ENCODE peak calls at places on chromosomes 6 and 20, in eight cellular contexts. J is tibial artery, D is foreskin fibroblast, I is hippocampal formation, R is WERI-Rb-1, O is GM20000, B is DMS 273 treated with DMSO at 0.1 percent for 48 hours, Y is ureter. E is an unnamed sample.

GRCh38 chr6:11042750-11043551 is 1.2 kb downstream of the ELOVL2 start:
- DNase-seq in J (no peak), D (peak; percentile 21), I (no peak), R (peak; percentile 89), O (peak; percentile 37), B (no peak), Y (no peak), E (no peak)

GRCh38 chr6:103783344-103783743 is 1076.4 kb downstream of the HACE1 start:
- DNase-seq in J (no peak), D (no peak), I (no peak), R (no peak), O (no peak), B (no peak), Y (no peak), E (no peak)

GRCh38 chr6:53066059-53066406 is 829 bp downstream of the FBXO9 start:
- DNase-seq in J (peak; percentile 72), D (no peak), I (no peak), R (peak; percentile 69), O (peak; percentile 22), B (no peak), Y (peak; percentile 58), E (peak; percentile 47)

GRCh38 chr6:135680964-135681913 is 170.3 kb upstream of the PDE7B start:
- DNase-seq in J (no peak), D (no peak), I (no peak), R (no peak), O (no peak), B (no peak), Y (no peak), E (no peak)

GRCh38 chr6:126064257-126064993 is 78.1 kb downstream of the TRMT11 start:
- DNase-seq in J (no peak), D (no peak), I (no peak), R (no peak), O (no peak), B (no peak), Y (no peak), E (no peak)

GRCh38 chr20:40046703-40047102 is 642.3 kb downstream of the MAFB start:
- DNase-seq in J (no peak), D (no peak), I (no peak), R (no peak), O (no peak), B (no peak), Y (no peak), E (no peak)

GRCh38 chr6:56368484-56368883 is 121.1 kb upstream of the COL21A1 start:
- DNase-seq in J (no peak), D (no peak), I (no peak), R (no peak), O (no peak), B (no peak), Y (no peak), E (no peak)

GRCh38 chr20:50992733-50993457 is 30.0 kb downstream of the KCNG1 start:
- DNase-seq in J (no peak), D (no peak), I (no peak), R (peak; percentile 33), O (peak; percentile 68), B (peak; percentile 7), Y (no peak), E (peak; percentile 75)

GRCh38 chr6:22880686-22881433 is 311.5 kb downstream of the HDGFL1 start:
- DNase-seq in J (no peak), D (peak; percentile 91), I (no peak), R (no peak), O (no peak), B (no peak), Y (no peak), E (peak; percentile 74)

GRCh38 chr6:72267470-72267869 is 354.4 kb upstream of the KCNQ5 start:
- DNase-seq in J (no peak), D (no peak), I (no peak), R (no peak), O (no peak), B (no peak), Y (no peak), E (no peak)

GRCh38 chr6:84764332-84765049 is at the start of gene TBX18:
- DNase-seq in J (peak; percentile 99), D (peak; percentile 100), I (no peak), R (peak; percentile 98), O (no peak), B (no peak), Y (peak; percentile 96), E (peak; percentile 93)

GRCh38 chr20:6126846-6127245 is 4.0 kb upstream of the FERMT1 start:
- DNase-seq in J (no peak), D (no peak), I (no peak), R (no peak), O (no peak), B (no peak), Y (no peak), E (no peak)

GRCh38 chr20:62635232-62635631 is 7.1 kb upstream of the SLCO4A1 start:
- DNase-seq in J (no peak), D (no peak), I (no peak), R (no peak), O (no peak), B (no peak), Y (no peak), E (no peak)

GRCh38 chr6:167996424-167997199 is 859 bp upstream of the KIF25 start:
- DNase-seq in J (peak; percentile 56), D (no peak), I (no peak), R (no peak), O (no peak), B (no peak), Y (no peak), E (no peak)

GRCh38 chr6:109869398-109870165 is 108.5 kb upstream of the GPR6 start:
- DNase-seq in J (no peak), D (no peak), I (peak; percentile 86), R (no peak), O (no peak), B (no peak), Y (no peak), E (no peak)

GRCh38 chr6:163637524-163637923 is 223.0 kb downstream of the QKI start:
- DNase-seq in J (no peak), D (no peak), I (no peak), R (no peak), O (peak; percentile 67), B (no peak), Y (no peak), E (no peak)

GRCh38 chr6:78397537-78397936 is 469.8 kb upstream of the IRAK1BP1 start:
- DNase-seq in J (no peak), D (peak; percentile 5), I (no peak), R (no peak), O (no peak), B (no peak), Y (no peak), E (no peak)

GRCh38 chr20:43666376-43667328 is at the start of gene MYBL2:
- DNase-seq in J (no peak), D (peak; percentile 39), I (no peak), R (peak; percentile 72), O (peak; percentile 95), B (peak; percentile 14), Y (no peak), E (peak; percentile 63)

GRCh38 chr20:47789081-47789998 is 4.1 kb upstream of the SULF2 start:
- DNase-seq in J (no peak), D (no peak), I (no peak), R (no peak), O (no peak), B (no peak), Y (no peak), E (no peak)

GRCh38 chr6:52063584-52064400 is 23.6 kb downstream of the PKHD1 start:
- DNase-seq in J (no peak), D (no peak), I (no peak), R (peak; percentile 84), O (peak; percentile 63), B (no peak), Y (peak; percentile 62), E (peak; percentile 4)

GRCh38 chr6:170020041-170020583 is 268.7 kb downstream of the ERMARD start:
- DNase-seq in J (no peak), D (no peak), I (no peak), R (no peak), O (no peak), B (no peak), Y (no peak), E (no peak)

GRCh38 chr6:134177753-134178229 is 125.4 kb upstream of the SLC2A12 start:
- DNase-seq in J (no peak), D (peak; percentile 84), I (peak; percentile 47), R (no peak), O (no peak), B (no peak), Y (no peak), E (no peak)

GRCh38 chr6:128655978-128656498 is 135.6 kb upstream of the PTPRK start:
- DNase-seq in J (no peak), D (peak; percentile 80), I (no peak), R (no peak), O (peak; percentile 14), B (no peak), Y (no peak), E (peak; percentile 19)

GRCh38 chr6:21128601-21129000 is 464.9 kb upstream of the SOX4 start:
- DNase-seq in J (no peak), D (no peak), I (no peak), R (no peak), O (no peak), B (no peak), Y (no peak), E (no peak)

GRCh38 chr6:10558575-10558974 is 37.4 kb downstream of the GCNT2 start:
- DNase-seq in J (no peak), D (no peak), I (no peak), R (no peak), O (no peak), B (no peak), Y (no peak), E (no peak)

GRCh38 chr6:72624557-72625160 is 2.8 kb downstream of the KCNQ5 start:
- DNase-seq in J (no peak), D (no peak), I (peak; percentile 31), R (no peak), O (peak; percentile 26), B (peak; percentile 34), Y (no peak), E (peak; percentile 42)

GRCh38 chr20:638579-638978 is 14.4 kb downstream of the SRXN1 start:
- DNase-seq in J (no peak), D (no peak), I (no peak), R (no peak), O (no peak), B (no peak), Y (no peak), E (no peak)

GRCh38 chr20:1211954-1212497 is 8.8 kb downstream of the C20orf202 start:
- DNase-seq in J (no peak), D (no peak), I (no peak), R (no peak), O (no peak), B (no peak), Y (no peak), E (no peak)

GRCh38 chr6:116090251-116090650 is 10.4 kb upstream of the NT5DC1 start:
- DNase-seq in J (no peak), D (no peak), I (no peak), R (no peak), O (no peak), B (no peak), Y (no peak), E (no peak)

GRCh38 chr20:17645546-17646208 is 36.4 kb downstream of the RRBP1 start:
- DNase-seq in J (no peak), D (no peak), I (no peak), R (no peak), O (no peak), B (no peak), Y (no peak), E (no peak)

GRCh38 chr6:35920793-35921732 is at the start of gene SRPK1:
- DNase-seq in J (peak; percentile 90), D (peak; percentile 77), I (peak; percentile 71), R (peak; percentile 98), O (peak; percentile 99), B (peak; percentile 80), Y (peak; percentile 92), E (peak; percentile 93)

GRCh38 chr6:2970753-2971419 is 481 bp downstream of the SERPINB6 start:
- DNase-seq in J (peak; percentile 90), D (no peak), I (peak; percentile 26), R (peak; percentile 76), O (peak; percentile 65), B (no peak), Y (peak; percentile 81), E (peak; percentile 50)

GRCh38 chr6:101458341-101458740 is 64.8 kb downstream of the GRIK2 start:
- DNase-seq in J (no peak), D (no peak), I (no peak), R (no peak), O (no peak), B (no peak), Y (no peak), E (no peak)

GRCh38 chr6:167235005-167235404 is 56.1 kb upstream of the UNC93A start:
- DNase-seq in J (no peak), D (no peak), I (no peak), R (no peak), O (no peak), B (no peak), Y (no peak), E (no peak)